ENCODE peak calls at places on chromosomes 4 and X, in five cellular contexts. G, C, V, Z and O are unnamed samples.

GRCh38 chr4:186820371-186820990 is 96.8 kb upstream of the FAT1 start:
- DNase-seq in G (no peak), C (peak; percentile 36), V (no peak), Z (peak; percentile 41), O (peak; percentile 80)

GRCh38 chr4:10697071-10697470 is 12.5 kb upstream of the CLNK start:
- DNase-seq in G (no peak), C (no peak), V (no peak), Z (no peak), O (no peak)

GRCh38 chrX:65528705-65529340 is 5.8 kb downstream of the LAS1L start:
- DNase-seq in G (peak; percentile 42), C (peak; percentile 67), V (no peak), Z (peak; percentile 74), O (peak; percentile 86)

GRCh38 chr4:124206779-124207605 is 505.5 kb downstream of the ANKRD50 start:
- DNase-seq in G (no peak), C (no peak), V (no peak), Z (no peak), O (peak; percentile 44)

GRCh38 chr4:53185853-53186590 is 179.8 kb downstream of the SCFD2 start:
- DNase-seq in G (no peak), C (peak; percentile 17), V (no peak), Z (no peak), O (no peak)

GRCh38 chrX:85504381-85504780 is 124.9 kb upstream of the POF1B start:
- DNase-seq in G (no peak), C (no peak), V (no peak), Z (no peak), O (no peak)

GRCh38 chrX:112826020-112826419 is 14.6 kb downstream of the AMOT start:
- DNase-seq in G (no peak), C (no peak), V (no peak), Z (peak; percentile 29), O (no peak)

GRCh38 chr4:87542734-87543312 is 13.6 kb upstream of the SPARCL1 start:
- DNase-seq in G (no peak), C (no peak), V (no peak), Z (no peak), O (no peak)

GRCh38 chr4:155657985-155658384 is 8.7 kb upstream of the GUCY1A1 start:
- DNase-seq in G (no peak), C (no peak), V (no peak), Z (no peak), O (no peak)

GRCh38 chrX:117995378-117995777 is 121.2 kb downstream of the KLHL13 start:
- DNase-seq in G (no peak), C (no peak), V (no peak), Z (no peak), O (no peak)

GRCh38 chr4:76198411-76199237 is 15.0 kb downstream of the SCARB2 start:
- DNase-seq in G (peak; percentile 20), C (peak; percentile 65), V (peak; percentile 58), Z (peak; percentile 68), O (no peak)

GRCh38 chrX:1167466-1167865 is 45.0 kb downstream of the CRLF2 start:
- DNase-seq in G (no peak), C (no peak), V (no peak), Z (no peak), O (no peak)

GRCh38 chr4:46992338-46992737 is 1.0 kb downstream of the GABRA4 start:
- DNase-seq in G (no peak), C (no peak), V (peak; percentile 22), Z (no peak), O (peak; percentile 5)

GRCh38 chrX:29066516-29066915 is 479.3 kb downstream of the IL1RAPL1 start:
- DNase-seq in G (no peak), C (no peak), V (no peak), Z (no peak), O (no peak)

GRCh38 chrX:63761639-63762038 is 23.4 kb downstream of the ARHGEF9 start:
- DNase-seq in G (peak; percentile 21), C (no peak), V (no peak), Z (no peak), O (no peak)

GRCh38 chrX:131201986-131202385 is 87.1 kb downstream of the IGSF1 start:
- DNase-seq in G (no peak), C (no peak), V (no peak), Z (no peak), O (no peak)

GRCh38 chrX:151825927-151826471 is 86.7 kb upstream of the MAGEA4 start:
- DNase-seq in G (no peak), C (peak; percentile 70), V (no peak), Z (peak; percentile 73), O (no peak)

GRCh38 chr4:94577136-94577535 is 125.4 kb downstream of the PDLIM5 start:
- DNase-seq in G (no peak), C (peak; percentile 55), V (peak; percentile 53), Z (peak; percentile 48), O (no peak)

GRCh38 chr4:103996059-103996458 is 276.3 kb upstream of the TACR3 start:
- DNase-seq in G (no peak), C (no peak), V (no peak), Z (no peak), O (no peak)

GRCh38 chr4:38509551-38509950 is 154.4 kb upstream of the KLF3 start:
- DNase-seq in G (no peak), C (no peak), V (no peak), Z (no peak), O (no peak)

GRCh38 chr4:152310223-152310622 is 225.7 kb downstream of the FBXW7 start:
- DNase-seq in G (no peak), C (peak; percentile 34), V (no peak), Z (peak; percentile 67), O (peak; percentile 2)

GRCh38 chr4:173591760-173592159 is 61.7 kb upstream of the HAND2 start:
- DNase-seq in G (no peak), C (no peak), V (no peak), Z (no peak), O (no peak)

GRCh38 chr4:129254526-129254925 is 158.6 kb downstream of the C4orf33 start:
- DNase-seq in G (no peak), C (no peak), V (no peak), Z (no peak), O (peak; percentile 15)

GRCh38 chrX:152575331-152575730 is 62.4 kb upstream of the GABRQ start:
- DNase-seq in G (no peak), C (no peak), V (no peak), Z (no peak), O (no peak)

GRCh38 chr4:34935739-34936138 is 1308.6 kb downstream of the ARAP2 start:
- DNase-seq in G (no peak), C (no peak), V (no peak), Z (no peak), O (no peak)

GRCh38 chr4:141057582-141057981 is 75.7 kb downstream of the RNF150 start:
- DNase-seq in G (no peak), C (no peak), V (no peak), Z (no peak), O (no peak)

GRCh38 chrX:19795289-19795688 is 92.1 kb downstream of the SH3KBP1 start:
- DNase-seq in G (no peak), C (no peak), V (no peak), Z (no peak), O (no peak)

GRCh38 chr4:109746728-109747127 is 16.9 kb upstream of the PLA2G12A start:
- DNase-seq in G (no peak), C (no peak), V (no peak), Z (no peak), O (no peak)

GRCh38 chrX:145532176-145532780 is 285.0 kb downstream of the SPANXN1 start:
- DNase-seq in G (no peak), C (no peak), V (no peak), Z (no peak), O (no peak)

GRCh38 chr4:90950385-90950841 is 823.2 kb downstream of the CCSER1 start:
- DNase-seq in G (no peak), C (no peak), V (no peak), Z (no peak), O (no peak)